ENCODE peak calls at places on chromosomes 16 and 17, in six cellular contexts. S is stimulated activated CD4-positive, alpha-beta T cell treated with anti-CD3 and anti-CD28 coated beads, Interleukin-1b, Interleukin-23, amount 100 ng/mL, for 1 hour; R is T follicular helper cell; G is LoVo; J is stimulated activated CD8-positive, alpha-beta memory T cell treated with anti-CD3 and anti-CD28 coated beads, Interleukin-7, amount 100 ng/mL, for 1 hour; N is left colon. C is an unnamed sample.

GRCh38 chr16:76194621-76195015 is 82.6 kb upstream of the CNTNAP4 start:
- DNase-seq in R (no peak), J (no peak), G (no peak), N (no peak), S (no peak), C (no peak)

GRCh38 chr17:40462343-40463121 is 19.3 kb downstream of the IGFBP4 start:
- DNase-seq in G (no peak), N (no peak), R (no peak), J (no peak), S (no peak), C (no peak)

GRCh38 chr17:1764274-1764673 is 2.4 kb downstream of the SERPINF1 start:
- DNase-seq in N (peak), G (no peak), S (no peak), R (no peak), J (peak), C (no peak)

GRCh38 chr16:67169642-67170167 is 633 bp upstream of the NOL3 start:
- DNase-seq in G (no peak), R (no peak), N (no peak), J (no peak), S (no peak), C (no peak)

GRCh38 chr17:81397314-81398169 is 2.3 kb downstream of the BAHCC1 start:
- DNase-seq in S (no peak), G (peak), N (no peak), R (no peak), J (no peak), C (no peak)

GRCh38 chr16:3049921-3050481 is 3.6 kb downstream of the MMP25 start:
- DNase-seq in R (no peak), J (no peak), G (no peak), N (no peak), S (no peak), C (no peak)

GRCh38 chr16:88616320-88616719 is 22.1 kb upstream of the IL17C start:
- DNase-seq in J (no peak), N (peak), G (no peak), R (no peak), S (no peak), C (peak)

GRCh38 chr16:84985079-84986065 is 26.0 kb downstream of the ZDHHC7 start:
- DNase-seq in G (no peak), S (no peak), R (no peak), J (no peak), N (no peak), C (no peak)

GRCh38 chr16:25066426-25066746 is 45.2 kb upstream of the LCMT1 start:
- DNase-seq in N (no peak), G (no peak), R (no peak), S (no peak), J (no peak), C (no peak)